ENCODE peak calls at places on chromosomes 13 and 19, in eight cellular contexts. D is ovary, B is tibial nerve, T is stomach, X is A549, H is H1, O is transverse colon, G is HepG2. P is an unnamed sample.
A peak's percentile ranks its signal among the peaks of the same experiment; 100 is the strongest.

GRCh38 chr13:62537593-62537992 is 1121.9 kb upstream of the PCDH20 start:
- DNase-seq in D (no peak), B (no peak), T (no peak), X (no peak), H (no peak), O (no peak), G (no peak), P (no peak)

GRCh38 chr19:30686911-30687566 is 314.9 kb downstream of the ZNF536 start:
- DNase-seq in D (no peak), B (no peak), T (no peak), X (no peak), H (no peak), O (no peak), G (no peak), P (peak; percentile 62)

GRCh38 chr19:28497137-28497536 is 715.8 kb downstream of the UQCRFS1 start:
- DNase-seq in D (no peak), B (no peak), T (no peak), X (no peak), H (no peak), O (no peak), G (no peak), P (no peak)

GRCh38 chr19:48627211-48627864 is 8.0 kb downstream of the SPHK2 start:
- DNase-seq in D (no peak), B (no peak), T (no peak), X (no peak), H (no peak), O (peak; percentile 73), G (peak; percentile 73), P (no peak)

GRCh38 chr13:30881931-30882899 is 23.9 kb upstream of the MEDAG start:
- DNase-seq in D (no peak), B (no peak), T (no peak), X (no peak), H (no peak), O (no peak), G (no peak), P (no peak)

GRCh38 chr19:46295401-46296308 is 1.2 kb upstream of the HIF3A start:
- DNase-seq in D (no peak), B (no peak), T (no peak), X (peak; percentile 29), H (no peak), O (no peak), G (no peak), P (no peak)

GRCh38 chr19:16095071-16095571 is 16.6 kb upstream of the RAB8A start:
- DNase-seq in D (no peak), B (no peak), T (no peak), X (no peak), H (no peak), O (no peak), G (no peak), P (no peak)

GRCh38 chr13:111531505-111531904 is 211.1 kb downstream of the TEX29 start:
- DNase-seq in D (no peak), B (no peak), T (no peak), X (peak; percentile 6), H (no peak), O (no peak), G (no peak), P (no peak)

GRCh38 chr19:35895911-35896642 is 4.3 kb downstream of the NFKBID start:
- DNase-seq in D (no peak), B (no peak), T (no peak), X (no peak), H (no peak), O (no peak), G (no peak), P (no peak)

GRCh38 chr19:39765091-39766076 is 13.3 kb upstream of the LEUTX start:
- DNase-seq in D (no peak), B (peak; percentile 21), T (peak; percentile 44), X (peak; percentile 82), H (peak; percentile 13), O (peak; percentile 28), G (peak; percentile 48), P (no peak)

GRCh38 chr13:21608961-21609360 is 5.0 kb upstream of the MICU2 start:
- DNase-seq in D (no peak), B (no peak), T (no peak), X (no peak), H (no peak), O (no peak), G (no peak), P (no peak)

DNA sequence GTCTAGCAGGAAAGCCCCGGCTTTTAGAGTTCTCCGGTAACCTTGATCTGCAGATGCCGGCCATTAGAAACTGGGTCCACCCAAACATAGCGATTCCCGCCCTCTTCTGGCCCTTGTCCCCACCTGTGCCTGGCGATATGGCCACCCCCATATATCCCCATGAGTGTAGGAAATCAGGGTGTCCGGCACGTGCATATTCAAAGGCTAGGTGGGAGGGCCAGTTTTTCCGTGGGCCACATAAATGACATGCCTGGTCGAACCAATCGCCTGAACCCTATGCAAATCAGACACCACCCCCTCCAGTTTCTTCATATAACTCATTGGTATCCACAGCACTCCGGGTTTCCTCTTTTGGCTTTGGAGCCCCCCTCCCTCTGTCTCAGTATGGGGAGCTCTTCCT is 37.4 kb downstream of the ERICH4 start:
- DNase-seq in D (peak; percentile 42), B (no peak), T (no peak), X (no peak), H (no peak), O (no peak), G (no peak), P (no peak)
- H3K27ac ChIP-seq in D (no peak overlapping the region), B (no peak overlapping the region), T (peak overlapping the region; percentile 41), X (no peak overlapping the region), H (no peak overlapping the region), O (no peak overlapping the region), G (no peak overlapping the region), P (no peak overlapping the region)

GRCh38 chr13:50677687-50678463 is 165.6 kb downstream of the DLEU7 start:
- DNase-seq in D (no peak), B (no peak), T (no peak), X (no peak), H (no peak), O (no peak), G (no peak), P (no peak)
- TF ChIP-seq EP300 in D (no peak), B (no peak), T (no peak), X (no peak), H (no peak), O (no peak), G (no peak), P (no peak)

DNA sequence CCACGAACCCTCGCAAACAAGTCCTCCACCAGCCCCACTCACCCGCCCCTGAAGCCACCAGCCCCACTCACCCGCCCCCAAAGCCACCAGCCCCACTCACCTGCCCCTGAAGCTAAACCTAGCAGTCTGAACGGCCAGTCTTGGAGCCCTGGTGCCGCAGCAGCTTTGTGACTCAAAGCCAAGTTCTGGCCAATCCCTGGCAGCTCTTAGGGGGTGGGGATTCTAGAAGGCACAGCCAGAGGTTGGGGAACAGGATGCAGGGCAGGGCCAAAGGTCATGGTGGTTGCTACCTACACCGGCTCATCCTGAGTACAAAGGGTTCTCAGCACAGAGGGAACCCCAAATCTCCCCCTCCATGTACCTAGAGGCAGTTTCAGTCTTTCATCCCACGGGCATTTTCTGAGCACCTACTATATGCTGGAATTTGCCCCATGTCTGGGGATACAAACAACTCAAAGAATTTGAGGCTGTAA is at the start of gene IQCN:
- DNase-seq in D (peak; percentile 74), B (no peak), T (peak; percentile 50), X (peak; percentile 64), H (no peak), O (peak; percentile 66), G (peak; percentile 62), P (no peak)
- TF ChIP-seq POLR2A in D (no peak), B (no peak), T (no peak), X (no peak), H (no peak), O (no peak), G (peak; percentile 45), P (no peak)

DNA sequence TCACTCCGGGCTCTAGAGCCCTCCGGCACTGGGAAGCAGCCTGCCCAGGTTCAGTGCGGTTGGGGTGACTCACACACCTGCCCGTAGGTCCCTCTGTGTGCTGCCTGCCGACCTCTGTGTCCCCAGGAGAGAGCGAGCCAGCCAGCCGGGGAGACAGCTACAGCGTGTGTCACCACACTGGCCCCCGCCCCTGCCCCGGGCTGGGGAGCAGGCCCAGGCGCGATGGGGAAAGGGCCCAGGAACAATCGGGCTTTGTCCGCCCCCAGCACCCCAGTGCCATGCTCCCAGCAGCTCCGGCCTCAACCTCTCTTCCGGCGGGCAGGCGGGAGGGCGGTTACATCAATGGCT is at the start of gene KLK6:
- DNase-seq in D (no peak), B (no peak), T (no peak), X (no peak), H (no peak), O (no peak), G (peak; percentile 18), P (no peak)
- H3K27ac ChIP-seq in D (no peak within 1 kb of the TSS), B (no peak within 1 kb of the TSS), T (no peak within 1 kb of the TSS), X (no peak within 1 kb of the TSS), H (no peak within 1 kb of the TSS), O (no peak within 1 kb of the TSS), G (no peak within 1 kb of the TSS), P (no peak within 1 kb of the TSS)

DNA sequence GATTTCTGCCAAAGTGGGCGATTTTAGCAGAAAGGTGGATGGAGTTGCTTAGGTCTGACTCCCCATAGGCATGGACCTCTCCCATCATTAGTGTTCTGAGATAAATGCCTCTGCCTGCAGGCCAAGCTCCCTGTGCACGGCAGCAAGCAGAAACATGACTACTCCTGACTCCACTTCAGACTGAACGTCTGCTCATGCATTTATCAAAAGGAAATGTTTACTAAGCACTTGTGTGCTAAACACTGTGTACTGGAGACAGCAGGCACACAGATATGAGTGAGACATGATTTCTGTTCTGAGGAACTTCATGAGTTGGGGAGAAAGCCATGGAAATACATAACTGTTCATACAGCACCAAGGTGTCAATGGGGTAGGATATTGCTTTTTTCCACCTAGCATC is 149.6 kb downstream of the MIPEP start:
- DNase-seq in D (no peak), B (no peak), T (no peak), X (no peak), H (no peak), O (no peak), G (no peak), P (no peak)
- TF ChIP-seq EP300 in D (no peak), B (no peak), T (no peak), X (no peak), H (no peak), O (no peak), G (no peak), P (no peak)

GRCh38 chr19:51691122-51692064 is 1.7 kb upstream of the SPACA6 start:
- DNase-seq in D (peak; percentile 50), B (no peak), T (no peak), X (peak; percentile 81), H (no peak), O (no peak), G (no peak), P (peak; percentile 58)

GRCh38 chr19:51689751-51690358 is 3.3 kb upstream of the SPACA6 start:
- DNase-seq in D (peak; percentile 91), B (peak; percentile 27), T (no peak), X (peak; percentile 87), H (no peak), O (peak; percentile 28), G (no peak), P (no peak)

GRCh38 chr19:51692065-51692915 is 840 bp upstream of the SPACA6 start:
- DNase-seq in D (peak; percentile 56), B (no peak), T (no peak), X (no peak), H (no peak), O (no peak), G (no peak), P (no peak)

GRCh38 chr19:51688665-51689571 is 4.2 kb upstream of the SPACA6 start:
- DNase-seq in D (peak; percentile 97), B (peak; percentile 90), T (peak; percentile 88), X (peak; percentile 95), H (no peak), O (peak; percentile 82), G (peak; percentile 61), P (peak; percentile 92)

GRCh38 chr19:51690359-51691121 is 2.6 kb upstream of the SPACA6 start:
- DNase-seq in D (peak; percentile 89), B (peak; percentile 48), T (peak; percentile 58), X (peak; percentile 92), H (no peak), O (peak; percentile 59), G (no peak), P (no peak)
- TF ChIP-seq POLR2A in D (peak; percentile 64), B (peak; percentile 44), T (no peak), X (peak; percentile 28), H (no peak), O (no peak), G (no peak), P (no peak)

P was measured in suprapubic skin.